ENCODE peak calls at places on chromosomes 1 and 21, in five cellular contexts. A, N, L, K and U are unnamed samples.

GRCh38 chr1:12230549-12231275 is 882 bp downstream of the VPS13D start:
- DNase-seq in A (no peak), K (no peak), N (peak), L (no peak), U (peak)

GRCh38 chr1:174580801-174581200 is 133.0 kb downstream of the GPR52 start:
- DNase-seq in K (no peak), A (no peak), N (no peak), L (no peak), U (no peak)

GRCh38 chr1:78497196-78497595 is 6.4 kb downstream of the PTGFR start:
- DNase-seq in N (no peak), A (no peak), L (no peak), K (no peak), U (no peak)

GRCh38 chr1:93668121-93668520 is 13.5 kb downstream of the BCAR3 start:
- DNase-seq in K (no peak), A (no peak), N (no peak), L (no peak), U (no peak)

GRCh38 chr21:44699502-44700001 is 2.6 kb downstream of the KRTAP10-12 start:
- DNase-seq in N (no peak), L (peak), A (no peak), K (no peak), U (no peak)

GRCh38 chr1:94012686-94013330 is 103.6 kb upstream of the GCLM start:
- DNase-seq in K (no peak), L (no peak), N (no peak), A (no peak), U (no peak)

GRCh38 chr1:24801169-24801568 is 55.9 kb downstream of the CLIC4 start:
- DNase-seq in L (no peak), A (no peak), N (no peak), K (no peak), U (no peak)

GRCh38 chr1:90712153-90712930 is 4.8 kb downstream of the BARHL2 start:
- DNase-seq in K (no peak), A (no peak), N (peak), L (no peak), U (no peak)

GRCh38 chr1:90359994-90360393 is 357.1 kb downstream of the BARHL2 start:
- DNase-seq in N (no peak), A (no peak), K (no peak), L (no peak), U (no peak)

GRCh38 chr1:43367904-43368645 is at the start of gene ELOVL1:
- DNase-seq in A (peak), K (peak), L (peak), N (peak), U (peak)

GRCh38 chr1:67980028-67980427 is 70.4 kb downstream of the DIRAS3 start:
- DNase-seq in N (no peak), A (no peak), K (no peak), L (no peak), U (no peak)

GRCh38 chr1:170076199-170076598 is 1.7 kb upstream of the KIFAP3 start:
- DNase-seq in L (no peak), A (no peak), K (no peak), N (no peak), U (no peak)